ENCODE peak calls at places on chromosome 9, in ten cellular contexts. One of them, this sample, is unnamed.

GRCh38 chr9:84140535-84141101 is 160.0 kb downstream of the RMI1 start:
- DNase-seq in right lobe of liver: no peak
- DNase-seq in B cell: no peak
- DNase-seq in HCT116: no peak
- DNase-seq in OCI-LY7: no peak
- DNase-seq in suprapubic skin: no peak
- DNase-seq in heart right ventricle: no peak
- DNase-seq in ascending aorta: no peak
- DNase-seq in esophagus squamous epithelium: no peak
- DNase-seq in HFFc6: no peak
- DNase-seq in this sample: peak

GRCh38 chr9:71106992-71107391 is 14.4 kb downstream of the TRPM3 start:
- DNase-seq in right lobe of liver: no peak
- DNase-seq in suprapubic skin: no peak
- DNase-seq in ascending aorta: no peak
- DNase-seq in B cell: no peak
- DNase-seq in heart right ventricle: no peak
- DNase-seq in HCT116: no peak
- DNase-seq in esophagus squamous epithelium: no peak
- DNase-seq in HFFc6: no peak
- DNase-seq in OCI-LY7: no peak
- DNase-seq in this sample: no peak

GRCh38 chr9:110141118-110141797 is 66.7 kb downstream of the C9orf152 start:
- DNase-seq in esophagus squamous epithelium: no peak
- DNase-seq in right lobe of liver: no peak
- DNase-seq in ascending aorta: no peak
- DNase-seq in HCT116: no peak
- DNase-seq in OCI-LY7: no peak
- DNase-seq in B cell: no peak
- DNase-seq in HFFc6: peak
- DNase-seq in heart right ventricle: peak
- DNase-seq in suprapubic skin: no peak
- DNase-seq in this sample: no peak

GRCh38 chr9:96135071-96135825 is 166.7 kb downstream of the HSD17B3 start:
- DNase-seq in HCT116: no peak
- DNase-seq in right lobe of liver: no peak
- DNase-seq in B cell: no peak
- DNase-seq in ascending aorta: no peak
- DNase-seq in esophagus squamous epithelium: no peak
- DNase-seq in HFFc6: no peak
- DNase-seq in heart right ventricle: no peak
- DNase-seq in OCI-LY7: no peak
- DNase-seq in suprapubic skin: no peak
- DNase-seq in this sample: no peak

GRCh38 chr9:108776920-108777650 is 78.7 kb downstream of the ACTL7B start:
- DNase-seq in right lobe of liver: no peak
- DNase-seq in ascending aorta: no peak
- DNase-seq in OCI-LY7: no peak
- DNase-seq in B cell: no peak
- DNase-seq in heart right ventricle: no peak
- DNase-seq in esophagus squamous epithelium: no peak
- DNase-seq in suprapubic skin: no peak
- DNase-seq in HFFc6: no peak
- DNase-seq in HCT116: no peak
- DNase-seq in this sample: no peak

GRCh38 chr9:135805422-135806022 is 101.8 kb downstream of the CAMSAP1 start:
- DNase-seq in OCI-LY7: no peak
- DNase-seq in B cell: no peak
- DNase-seq in heart right ventricle: no peak
- DNase-seq in HFFc6: no peak
- DNase-seq in suprapubic skin: no peak
- DNase-seq in right lobe of liver: no peak
- DNase-seq in HCT116: no peak
- DNase-seq in ascending aorta: no peak
- DNase-seq in esophagus squamous epithelium: no peak
- DNase-seq in this sample: no peak

GRCh38 chr9:124941689-124942561 is 1.0 kb upstream of the GOLGA1 start:
- DNase-seq in HCT116: peak
- DNase-seq in HFFc6: peak
- DNase-seq in OCI-LY7: peak
- DNase-seq in ascending aorta: no peak
- DNase-seq in B cell: peak
- DNase-seq in heart right ventricle: peak
- DNase-seq in right lobe of liver: peak
- DNase-seq in suprapubic skin: peak
- DNase-seq in esophagus squamous epithelium: peak
- DNase-seq in this sample: peak

GRCh38 chr9:104386425-104387069 is 117.5 kb upstream of the OR13F1 start:
- DNase-seq in HCT116: peak
- DNase-seq in OCI-LY7: peak
- DNase-seq in heart right ventricle: no peak
- DNase-seq in right lobe of liver: no peak
- DNase-seq in ascending aorta: no peak
- DNase-seq in HFFc6: peak
- DNase-seq in suprapubic skin: no peak
- DNase-seq in esophagus squamous epithelium: no peak
- DNase-seq in B cell: no peak
- DNase-seq in this sample: no peak

GRCh38 chr9:136055715-136056545 is 39.2 kb downstream of the NACC2 start:
- DNase-seq in B cell: peak
- DNase-seq in ascending aorta: no peak
- DNase-seq in esophagus squamous epithelium: no peak
- DNase-seq in suprapubic skin: no peak
- DNase-seq in HCT116: no peak
- DNase-seq in right lobe of liver: peak
- DNase-seq in HFFc6: no peak
- DNase-seq in heart right ventricle: no peak
- DNase-seq in OCI-LY7: no peak
- DNase-seq in this sample: peak

GRCh38 chr9:104961238-104961637 is 33.3 kb upstream of the ABCA1 start:
- DNase-seq in right lobe of liver: no peak
- DNase-seq in suprapubic skin: no peak
- DNase-seq in heart right ventricle: no peak
- DNase-seq in B cell: no peak
- DNase-seq in esophagus squamous epithelium: no peak
- DNase-seq in ascending aorta: no peak
- DNase-seq in OCI-LY7: peak
- DNase-seq in HCT116: no peak
- DNase-seq in HFFc6: peak
- DNase-seq in this sample: peak

GRCh38 chr9:113851359-113851758 is 24.8 kb upstream of the ZNF618 start:
- DNase-seq in suprapubic skin: no peak
- DNase-seq in HFFc6: no peak
- DNase-seq in ascending aorta: no peak
- DNase-seq in right lobe of liver: no peak
- DNase-seq in heart right ventricle: no peak
- DNase-seq in esophagus squamous epithelium: no peak
- DNase-seq in OCI-LY7: no peak
- DNase-seq in HCT116: no peak
- DNase-seq in B cell: no peak
- DNase-seq in this sample: no peak

GRCh38 chr9:37034938-37035471 is 937 bp upstream of the PAX5 start:
- DNase-seq in suprapubic skin: no peak
- DNase-seq in heart right ventricle: no peak
- DNase-seq in esophagus squamous epithelium: no peak
- DNase-seq in right lobe of liver: no peak
- DNase-seq in HCT116: no peak
- DNase-seq in OCI-LY7: no peak
- DNase-seq in HFFc6: no peak
- DNase-seq in B cell: no peak
- DNase-seq in ascending aorta: no peak
- DNase-seq in this sample: no peak
- TF ChIP-seq CTCF in suprapubic skin: no peak
- TF ChIP-seq CTCF in heart right ventricle: no peak
- TF ChIP-seq CTCF in esophagus squamous epithelium: no peak
- TF ChIP-seq CTCF in right lobe of liver: no peak
- TF ChIP-seq CTCF in HCT116: no peak
- TF ChIP-seq CTCF in OCI-LY7: peak
- TF ChIP-seq CTCF in HFFc6: no peak
- TF ChIP-seq CTCF in B cell: peak
- TF ChIP-seq CTCF in ascending aorta: no peak
- TF ChIP-seq CTCF in this sample: peak

GRCh38 chr9:37956904-37957663 is 53.2 kb upstream of the SLC25A51 start:
- DNase-seq in B cell: no peak
- DNase-seq in right lobe of liver: no peak
- DNase-seq in ascending aorta: no peak
- DNase-seq in suprapubic skin: no peak
- DNase-seq in heart right ventricle: no peak
- DNase-seq in OCI-LY7: no peak
- DNase-seq in HFFc6: no peak
- DNase-seq in HCT116: no peak
- DNase-seq in esophagus squamous epithelium: no peak
- DNase-seq in this sample: no peak
- TF ChIP-seq CTCF in B cell: no peak
- TF ChIP-seq CTCF in right lobe of liver: no peak
- TF ChIP-seq CTCF in ascending aorta: no peak
- TF ChIP-seq CTCF in suprapubic skin: no peak
- TF ChIP-seq CTCF in heart right ventricle: no peak
- TF ChIP-seq CTCF in OCI-LY7: no peak
- TF ChIP-seq CTCF in HFFc6: no peak
- TF ChIP-seq CTCF in HCT116: no peak
- TF ChIP-seq CTCF in esophagus squamous epithelium: no peak
- TF ChIP-seq CTCF in this sample: no peak

DNA sequence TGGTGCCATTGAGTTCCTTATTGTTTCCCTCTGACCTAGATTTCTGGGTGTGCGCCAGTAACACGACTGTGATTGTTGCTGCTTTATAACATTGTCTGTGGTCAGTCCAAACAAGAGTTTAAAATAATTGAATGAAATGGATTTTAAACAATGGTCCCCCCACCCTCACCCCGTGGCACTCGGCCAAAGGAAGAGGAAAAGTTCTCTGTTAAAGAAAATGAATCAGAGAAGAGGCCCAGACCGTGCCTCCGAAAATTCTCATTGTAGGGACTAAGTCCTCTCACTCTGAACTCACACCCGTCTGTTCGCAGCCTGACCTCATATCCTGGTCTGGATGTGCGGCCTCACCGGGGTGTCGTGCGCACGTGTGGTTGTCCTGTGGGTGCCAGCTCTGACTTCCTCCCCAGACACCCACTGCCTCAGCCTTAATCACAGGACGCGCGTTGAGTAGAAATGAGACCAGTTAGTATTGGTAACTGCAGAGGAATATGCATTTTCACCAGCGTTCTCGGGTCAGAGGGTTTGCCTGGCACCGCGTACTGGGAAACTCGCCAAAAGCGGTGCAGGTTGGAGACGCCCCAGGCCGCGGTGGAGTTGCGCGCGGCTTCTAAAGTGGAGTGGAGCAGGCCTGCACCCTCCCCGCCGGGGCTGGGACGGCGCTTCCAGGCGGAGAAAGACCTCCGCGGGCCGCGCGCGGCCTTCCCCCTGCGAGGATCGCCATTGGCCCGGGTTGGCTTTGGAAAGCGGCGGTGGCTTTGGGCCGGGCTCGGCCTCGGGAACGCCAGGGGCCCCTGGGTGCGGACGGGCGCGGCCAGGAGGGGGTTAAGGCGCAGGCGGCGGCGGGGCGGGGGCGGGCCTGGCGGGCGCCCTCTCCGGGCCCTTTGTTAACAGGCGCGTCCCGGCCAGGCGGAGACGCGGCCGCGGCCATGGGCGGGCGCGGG is at the start of gene ABL1:
- DNase-seq in HFFc6: peak
- DNase-seq in ascending aorta: peak
- DNase-seq in HCT116: peak
- DNase-seq in esophagus squamous epithelium: no peak
- DNase-seq in OCI-LY7: no peak
- DNase-seq in suprapubic skin: peak
- DNase-seq in right lobe of liver: peak
- DNase-seq in heart right ventricle: peak
- DNase-seq in B cell: peak
- DNase-seq in this sample: peak
- TF ChIP-seq CTCF in HFFc6: no peak
- TF ChIP-seq CTCF in ascending aorta: no peak
- TF ChIP-seq CTCF in HCT116: no peak
- TF ChIP-seq CTCF in esophagus squamous epithelium: no peak
- TF ChIP-seq CTCF in OCI-LY7: no peak
- TF ChIP-seq CTCF in suprapubic skin: no peak
- TF ChIP-seq CTCF in right lobe of liver: no peak
- TF ChIP-seq CTCF in heart right ventricle: no peak
- TF ChIP-seq CTCF in B cell: no peak
- TF ChIP-seq CTCF in this sample: no peak

DNA sequence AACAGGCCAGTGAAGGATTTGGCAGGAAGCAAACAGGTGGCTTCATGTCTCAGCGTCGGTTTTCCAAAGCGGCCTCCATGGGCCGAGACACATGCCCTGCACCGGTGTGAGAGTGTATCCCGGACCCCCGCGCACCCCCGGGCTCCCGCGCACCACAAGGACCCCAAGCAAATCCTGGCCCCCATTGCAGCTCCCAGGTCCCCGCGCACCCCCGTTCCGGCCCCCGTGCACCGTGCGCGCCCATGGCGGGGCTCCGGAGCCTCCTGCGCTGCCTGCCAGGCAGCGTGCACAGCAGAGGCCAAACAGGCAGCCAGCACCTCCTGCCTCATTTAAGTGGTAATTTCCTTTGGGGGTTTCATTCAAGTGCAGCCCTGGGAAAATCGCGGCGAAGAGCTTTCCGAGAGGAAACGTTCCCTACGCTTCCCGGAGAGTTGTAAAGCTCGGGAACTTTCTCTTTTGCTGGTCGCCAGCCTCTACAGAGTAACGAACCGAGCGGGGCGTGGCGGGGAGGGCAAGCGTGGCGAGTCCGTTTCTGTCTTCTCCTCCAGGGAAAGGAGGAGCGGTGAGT is 145.5 kb upstream of the SLC24A2 start:
- DNase-seq in suprapubic skin: no peak
- DNase-seq in ascending aorta: no peak
- DNase-seq in HFFc6: peak
- DNase-seq in esophagus squamous epithelium: no peak
- DNase-seq in heart right ventricle: peak
- DNase-seq in OCI-LY7: no peak
- DNase-seq in right lobe of liver: peak
- DNase-seq in HCT116: no peak
- DNase-seq in B cell: no peak
- DNase-seq in this sample: no peak
- TF ChIP-seq CTCF in suprapubic skin: no peak
- TF ChIP-seq CTCF in ascending aorta: no peak
- TF ChIP-seq CTCF in HFFc6: no peak
- TF ChIP-seq CTCF in esophagus squamous epithelium: no peak
- TF ChIP-seq CTCF in heart right ventricle: no peak
- TF ChIP-seq CTCF in OCI-LY7: no peak
- TF ChIP-seq CTCF in right lobe of liver: no peak
- TF ChIP-seq CTCF in HCT116: no peak
- TF ChIP-seq CTCF in B cell: no peak
- TF ChIP-seq CTCF in this sample: no peak

This sample was measured in activated CD8-positive, alpha-beta T cell treated with anti-CD3 and anti-CD28 coated beads for 36 hours.